ENCODE peak calls at places on chromosomes 3 and 15, in six cellular contexts. M, J, V, A, T and Z are unnamed samples.

GRCh38 chr3:17175187-17175839 is 290.6 kb downstream of the PLCL2 start:
- DNase-seq in M (no peak), J (no peak), V (peak), A (no peak), T (no peak), Z (no peak)

GRCh38 chr3:37764586-37764985 is 97.1 kb upstream of the CTDSPL start:
- DNase-seq in M (no peak), J (no peak), V (no peak), A (no peak), T (no peak), Z (no peak)

GRCh38 chr3:72820405-72820804 is 27.8 kb downstream of the SHQ1 start:
- DNase-seq in M (no peak), J (no peak), V (no peak), A (no peak), T (no peak), Z (no peak)

GRCh38 chr3:155428558-155428957 is 135.1 kb upstream of the STRIT1 start:
- DNase-seq in M (no peak), J (no peak), V (peak), A (no peak), T (no peak), Z (no peak)

GRCh38 chr15:69217381-69217780 is 56.9 kb downstream of the GLCE start:
- DNase-seq in M (no peak), J (no peak), V (no peak), A (no peak), T (no peak), Z (no peak)

GRCh38 chr3:47266709-47267489 is 15.7 kb downstream of the KIF9 start:
- DNase-seq in M (peak), J (peak), V (peak), A (peak), T (no peak), Z (no peak)

GRCh38 chr3:13621381-13622221 is 72.7 kb downstream of the FBLN2 start:
- DNase-seq in M (no peak), J (no peak), V (no peak), A (no peak), T (peak), Z (peak)

GRCh38 chr15:52208306-52208946 is 17.2 kb upstream of the GNB5 start:
- DNase-seq in M (no peak), J (peak), V (peak), A (no peak), T (peak), Z (peak)

GRCh38 chr3:152638707-152639450 is 196.1 kb upstream of the P2RY1 start:
- DNase-seq in M (peak), J (no peak), V (peak), A (no peak), T (no peak), Z (no peak)

GRCh38 chr15:94882071-94882712 is 650.8 kb downstream of the MCTP2 start:
- DNase-seq in M (no peak), J (no peak), V (peak), A (no peak), T (no peak), Z (no peak)

GRCh38 chr15:55481842-55482241 is 26.2 kb downstream of the DNAAF4 start:
- DNase-seq in M (no peak), J (no peak), V (no peak), A (no peak), T (no peak), Z (no peak)

GRCh38 chr3:56878046-56878445 is 76.3 kb upstream of the ARHGEF3 start:
- DNase-seq in M (peak), J (no peak), V (no peak), A (no peak), T (peak), Z (peak)

GRCh38 chr3:82561759-82562158 is 800.3 kb upstream of the GBE1 start:
- DNase-seq in M (no peak), J (no peak), V (no peak), A (no peak), T (no peak), Z (no peak)

DNA sequence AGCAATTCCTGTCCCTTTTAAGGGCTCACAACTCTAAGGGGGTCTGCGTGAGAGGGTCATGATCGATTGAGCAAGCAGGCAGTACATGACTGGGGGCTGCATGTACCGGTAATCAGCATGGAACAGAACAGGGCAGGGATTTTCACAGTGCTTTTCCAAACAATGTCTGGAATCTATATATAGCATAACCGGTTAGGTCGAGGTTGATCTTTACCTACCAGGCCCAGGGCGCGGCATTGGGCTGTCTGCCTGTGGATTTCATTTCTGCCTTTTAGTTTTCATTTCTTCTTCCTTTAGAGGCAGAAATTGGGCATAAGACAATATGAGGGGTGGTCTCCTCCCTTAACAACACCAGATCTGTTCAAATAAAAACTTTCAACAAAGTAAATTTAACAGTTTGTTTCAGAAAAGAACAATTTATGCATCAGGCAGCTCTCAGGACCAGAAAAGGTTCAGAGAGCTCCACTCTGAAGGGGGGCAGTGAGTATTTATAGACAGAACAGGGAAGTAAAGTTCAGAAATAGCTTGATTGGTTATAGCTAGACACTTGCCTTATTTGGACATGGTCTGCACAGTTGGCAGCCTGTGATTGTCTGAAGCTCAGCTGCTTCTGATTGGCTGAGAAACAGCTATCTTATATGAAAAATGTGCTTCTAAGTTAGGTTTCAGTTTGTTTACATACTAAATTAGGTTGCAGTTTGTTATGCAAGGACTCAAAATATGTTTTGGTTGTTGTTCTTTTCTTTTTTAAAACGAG is 17.2 kb upstream of the B4GALT4 start:
- DNase-seq in M (no peak), J (peak), V (peak), A (no peak), T (no peak), Z (no peak)
- H3K27ac ChIP-seq in M (no peak), J (no peak), V (no peak), A (no peak), T (no peak), Z (no peak)

GRCh38 chr3:184601576-184602405 is 40.2 kb downstream of the EPHB3 start:
- DNase-seq in M (no peak), J (no peak), V (no peak), A (no peak), T (no peak), Z (no peak)
- H3K27ac ChIP-seq in M (no peak), J (no peak), V (peak), A (no peak), T (no peak), Z (no peak)

DNA sequence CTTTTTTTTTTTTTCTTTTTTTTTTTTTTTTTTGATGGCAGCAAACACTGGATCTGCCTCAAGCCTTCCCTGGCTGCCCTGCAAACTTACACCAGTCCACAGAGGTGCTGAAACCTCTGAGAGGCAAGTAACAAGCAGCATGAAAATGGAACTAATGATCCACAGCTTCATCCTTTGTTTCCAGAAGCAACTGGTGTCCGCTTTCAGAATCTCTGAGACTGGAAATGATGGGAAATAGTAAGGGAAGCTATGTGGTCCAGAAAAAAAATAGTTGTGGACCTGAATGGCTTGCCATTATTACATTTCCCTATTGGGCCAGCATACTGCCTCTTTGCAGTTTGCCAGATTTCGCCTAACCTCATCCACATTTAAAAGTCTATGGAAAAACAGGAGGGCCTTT is 134.2 kb downstream of the TMCO5A start:
- DNase-seq in M (no peak), J (no peak), V (no peak), A (no peak), T (no peak), Z (no peak)
- H3K27ac ChIP-seq in M (peak), J (no peak), V (no peak), A (no peak), T (no peak), Z (no peak)

DNA sequence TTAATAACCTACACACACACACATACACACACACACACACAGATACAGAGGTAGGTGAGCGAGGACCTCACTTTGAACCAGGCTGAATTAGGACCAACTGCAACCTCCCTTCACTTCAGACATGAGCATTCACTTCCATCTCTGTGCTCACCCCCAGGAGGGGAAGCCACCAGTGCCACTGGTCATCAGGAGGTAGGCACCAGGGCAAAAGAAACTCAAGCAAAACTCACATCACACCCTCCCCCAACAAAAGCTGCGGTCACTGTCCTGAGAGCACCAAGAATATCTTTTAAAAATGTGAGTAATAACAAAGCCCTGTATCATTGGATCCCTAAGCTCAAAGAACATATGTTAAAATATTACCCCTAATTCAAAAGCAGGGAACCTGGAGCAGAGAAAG is 8.1 kb downstream of the FOXP1 start:
- DNase-seq in M (no peak), J (no peak), V (no peak), A (no peak), T (no peak), Z (no peak)
- H3K27ac ChIP-seq in M (peak), J (no peak), V (no peak), A (no peak), T (no peak), Z (no peak)

GRCh38 chr3:101848326-101848725 is 988 bp upstream of the NFKBIZ start:
- DNase-seq in M (no peak), J (no peak), V (no peak), A (no peak), T (no peak), Z (no peak)
- H3K27ac ChIP-seq in M (peak), J (peak), V (peak), A (peak), T (peak), Z (no peak)

GRCh38 chr3:52200981-52201679 is 3.2 kb downstream of the ALAS1 start:
- DNase-seq in M (no peak), J (no peak), V (no peak), A (no peak), T (no peak), Z (no peak)

GRCh38 chr3:52197499-52197841 is 490 bp upstream of the ALAS1 start:
- DNase-seq in M (no peak), J (no peak), V (no peak), A (no peak), T (no peak), Z (no peak)

GRCh38 chr3:52196977-52197376 is 983 bp upstream of the ALAS1 start:
- DNase-seq in M (no peak), J (no peak), V (no peak), A (no peak), T (no peak), Z (no peak)

GRCh38 chr3:52197842-52198625 is at the start of gene ALAS1:
- DNase-seq in M (peak), J (peak), V (peak), A (peak), T (peak), Z (peak)

DNA sequence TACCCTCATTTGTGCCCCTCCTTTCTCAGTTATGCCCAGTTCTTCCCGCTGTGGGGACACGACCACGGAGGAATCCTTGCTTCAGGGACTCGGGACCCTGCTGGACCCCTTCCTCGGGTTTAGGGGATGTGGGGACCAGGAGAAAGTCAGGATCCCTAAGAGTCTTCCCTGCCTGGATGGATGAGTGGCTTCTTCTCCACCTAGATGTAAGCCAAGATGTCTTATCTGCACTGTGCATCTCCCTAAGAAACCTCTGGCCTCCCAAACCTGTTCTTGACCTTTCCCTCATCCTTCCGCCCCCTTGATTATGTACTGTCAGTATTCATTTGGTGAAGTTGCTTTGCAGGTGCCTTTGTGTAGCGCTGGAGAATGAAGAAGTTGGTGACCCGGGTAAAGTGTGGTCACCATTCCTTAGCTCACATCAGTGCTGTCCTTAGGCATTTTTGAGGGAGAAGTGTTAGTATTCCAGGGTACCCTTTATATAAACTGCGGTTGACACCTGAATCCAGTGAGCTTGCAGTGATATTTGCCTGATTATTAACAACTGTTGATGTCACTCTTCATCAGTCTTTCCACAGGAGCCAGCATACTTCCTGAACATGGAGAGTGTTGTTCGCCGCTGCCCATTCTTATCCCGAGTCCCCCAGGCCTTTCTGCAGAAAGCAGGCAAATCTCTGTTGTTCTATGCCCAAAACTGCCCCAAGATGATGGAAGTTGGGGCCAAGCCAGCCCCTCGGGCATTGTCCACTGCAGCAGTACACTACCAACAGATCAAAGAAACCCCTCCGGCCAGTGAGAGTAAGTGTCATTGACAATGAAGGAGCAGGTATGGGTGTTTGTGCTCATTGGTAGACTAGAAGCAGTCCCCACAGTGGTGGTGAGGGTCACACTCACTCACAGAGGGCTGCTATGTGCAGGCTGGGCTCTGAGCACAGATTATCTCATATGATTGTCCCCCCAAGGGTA is 966 bp downstream of the ALAS1 start:
- DNase-seq in M (no peak), J (peak), V (no peak), A (no peak), T (no peak), Z (no peak)
- H3K27ac ChIP-seq in M (peak), J (no peak), V (peak), A (peak), T (peak), Z (peak)